ENCODE peak calls at places on chromosomes 4 and X, in nine cellular contexts. One of them, this sample, is unnamed.

GRCh38 chrX:87299563-87300160 is 217.9 kb upstream of the KLHL4 start:
- DNase-seq in neural progenitor cell: peak
- DNase-seq in AG10803: peak
- DNase-seq in GM13977: peak
- DNase-seq in heart right ventricle: no peak
- DNase-seq in breast epithelium: no peak
- DNase-seq in IMR-90: peak
- DNase-seq in WTC11: no peak
- DNase-seq in tibial artery: no peak
- DNase-seq in this sample: peak

GRCh38 chrX:133415276-133416105 is at the start of gene GPC4:
- DNase-seq in neural progenitor cell: peak
- DNase-seq in AG10803: peak
- DNase-seq in GM13977: peak
- DNase-seq in heart right ventricle: peak
- DNase-seq in breast epithelium: no peak
- DNase-seq in IMR-90: no peak
- DNase-seq in WTC11: peak
- DNase-seq in tibial artery: peak
- DNase-seq in this sample: peak

GRCh38 chr4:172892300-172892699 is 276.3 kb upstream of the GALNT7 start:
- DNase-seq in neural progenitor cell: peak
- DNase-seq in AG10803: no peak
- DNase-seq in GM13977: no peak
- DNase-seq in heart right ventricle: no peak
- DNase-seq in breast epithelium: no peak
- DNase-seq in IMR-90: peak
- DNase-seq in WTC11: peak
- DNase-seq in tibial artery: no peak
- DNase-seq in this sample: peak

GRCh38 chr4:145299380-145300076 is 119.1 kb upstream of the OTUD4 start:
- DNase-seq in neural progenitor cell: no peak
- DNase-seq in AG10803: peak
- DNase-seq in GM13977: peak
- DNase-seq in heart right ventricle: no peak
- DNase-seq in breast epithelium: no peak
- DNase-seq in IMR-90: peak
- DNase-seq in WTC11: no peak
- DNase-seq in tibial artery: no peak
- DNase-seq in this sample: peak

GRCh38 chrX:40107291-40108083 is 9.7 kb upstream of the BCOR start:
- DNase-seq in neural progenitor cell: peak
- DNase-seq in AG10803: no peak
- DNase-seq in GM13977: peak
- DNase-seq in heart right ventricle: peak
- DNase-seq in breast epithelium: no peak
- DNase-seq in IMR-90: no peak
- DNase-seq in WTC11: no peak
- DNase-seq in tibial artery: peak
- DNase-seq in this sample: no peak

GRCh38 chr4:111650553-111651183 is 494.6 kb upstream of the FAM241A start:
- DNase-seq in neural progenitor cell: peak
- DNase-seq in AG10803: no peak
- DNase-seq in GM13977: no peak
- DNase-seq in heart right ventricle: no peak
- DNase-seq in breast epithelium: no peak
- DNase-seq in IMR-90: no peak
- DNase-seq in WTC11: no peak
- DNase-seq in tibial artery: no peak
- DNase-seq in this sample: no peak

GRCh38 chrX:28946846-28947245 is 359.6 kb downstream of the IL1RAPL1 start:
- DNase-seq in neural progenitor cell: no peak
- DNase-seq in AG10803: no peak
- DNase-seq in GM13977: no peak
- DNase-seq in heart right ventricle: no peak
- DNase-seq in breast epithelium: no peak
- DNase-seq in IMR-90: peak
- DNase-seq in WTC11: no peak
- DNase-seq in tibial artery: no peak
- DNase-seq in this sample: peak

GRCh38 chrX:130726661-130727060 is 176.3 kb downstream of the ENOX2 start:
- DNase-seq in neural progenitor cell: no peak
- DNase-seq in AG10803: peak
- DNase-seq in GM13977: no peak
- DNase-seq in heart right ventricle: no peak
- DNase-seq in breast epithelium: no peak
- DNase-seq in IMR-90: peak
- DNase-seq in WTC11: no peak
- DNase-seq in tibial artery: no peak
- DNase-seq in this sample: peak

GRCh38 chr4:25377572-25377882 is 464 bp downstream of the ANAPC4 start:
- DNase-seq in neural progenitor cell: no peak
- DNase-seq in AG10803: no peak
- DNase-seq in GM13977: no peak
- DNase-seq in heart right ventricle: no peak
- DNase-seq in breast epithelium: no peak
- DNase-seq in IMR-90: no peak
- DNase-seq in WTC11: no peak
- DNase-seq in tibial artery: no peak
- DNase-seq in this sample: peak

GRCh38 chrX:55120767-55121358 is 32.0 kb downstream of the PAGE2 start:
- DNase-seq in neural progenitor cell: peak
- DNase-seq in AG10803: no peak
- DNase-seq in GM13977: no peak
- DNase-seq in heart right ventricle: no peak
- DNase-seq in breast epithelium: no peak
- DNase-seq in IMR-90: no peak
- DNase-seq in WTC11: no peak
- DNase-seq in tibial artery: no peak
- DNase-seq in this sample: peak

GRCh38 chr4:177100307-177100706 is 209.4 kb upstream of the NEIL3 start:
- DNase-seq in neural progenitor cell: no peak
- DNase-seq in AG10803: no peak
- DNase-seq in GM13977: no peak
- DNase-seq in heart right ventricle: no peak
- DNase-seq in breast epithelium: no peak
- DNase-seq in IMR-90: no peak
- DNase-seq in WTC11: no peak
- DNase-seq in tibial artery: no peak
- DNase-seq in this sample: no peak

GRCh38 chrX:25427873-25428555 is 412.2 kb upstream of the ARX start:
- DNase-seq in neural progenitor cell: peak
- DNase-seq in AG10803: no peak
- DNase-seq in GM13977: no peak
- DNase-seq in heart right ventricle: no peak
- DNase-seq in breast epithelium: no peak
- DNase-seq in IMR-90: no peak
- DNase-seq in WTC11: peak
- DNase-seq in tibial artery: no peak
- DNase-seq in this sample: no peak

GRCh38 chr4:62676962-62677361 is 1476.8 kb downstream of the ADGRL3 start:
- DNase-seq in neural progenitor cell: no peak
- DNase-seq in AG10803: no peak
- DNase-seq in GM13977: no peak
- DNase-seq in heart right ventricle: no peak
- DNase-seq in breast epithelium: no peak
- DNase-seq in IMR-90: no peak
- DNase-seq in WTC11: no peak
- DNase-seq in tibial artery: no peak
- DNase-seq in this sample: no peak

GRCh38 chr4:53777244-53777984 is 186.1 kb upstream of the LNX1 start:
- DNase-seq in neural progenitor cell: no peak
- DNase-seq in AG10803: peak
- DNase-seq in GM13977: no peak
- DNase-seq in heart right ventricle: no peak
- DNase-seq in breast epithelium: no peak
- DNase-seq in IMR-90: peak
- DNase-seq in WTC11: no peak
- DNase-seq in tibial artery: no peak
- DNase-seq in this sample: peak

GRCh38 chr4:16995451-16995850 is 97.0 kb upstream of the LDB2 start:
- DNase-seq in neural progenitor cell: no peak
- DNase-seq in AG10803: peak
- DNase-seq in GM13977: no peak
- DNase-seq in heart right ventricle: no peak
- DNase-seq in breast epithelium: no peak
- DNase-seq in IMR-90: no peak
- DNase-seq in WTC11: no peak
- DNase-seq in tibial artery: no peak
- DNase-seq in this sample: no peak

GRCh38 chr4:27096142-27096824 is 235.6 kb downstream of the STIM2 start:
- DNase-seq in neural progenitor cell: no peak
- DNase-seq in AG10803: no peak
- DNase-seq in GM13977: no peak
- DNase-seq in heart right ventricle: no peak
- DNase-seq in breast epithelium: no peak
- DNase-seq in IMR-90: no peak
- DNase-seq in WTC11: peak
- DNase-seq in tibial artery: no peak
- DNase-seq in this sample: no peak

DNA sequence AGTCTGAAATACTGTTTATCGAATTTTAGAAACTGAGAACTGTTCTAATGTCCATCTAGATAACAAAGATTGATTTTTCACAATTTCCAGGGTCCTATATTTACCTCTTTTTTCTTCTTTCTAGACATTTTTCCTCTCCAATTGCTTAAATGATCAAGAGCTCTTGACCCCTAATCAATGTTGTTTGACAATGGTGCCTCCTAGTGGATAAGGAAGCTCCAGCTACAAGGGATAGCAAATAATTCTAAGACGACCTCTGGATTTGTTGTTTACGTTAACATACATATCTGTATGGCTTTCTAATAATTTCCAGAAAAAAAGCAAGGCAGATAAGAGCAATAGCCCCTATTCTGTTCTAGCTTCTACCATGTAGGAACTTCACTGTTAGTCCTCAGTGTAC is 35.8 kb downstream of the GPR82 start:
- DNase-seq in neural progenitor cell: peak
- DNase-seq in AG10803: peak
- DNase-seq in GM13977: peak
- DNase-seq in heart right ventricle: no peak
- DNase-seq in breast epithelium: no peak
- DNase-seq in IMR-90: peak
- DNase-seq in WTC11: no peak
- DNase-seq in tibial artery: no peak
- DNase-seq in this sample: peak
- TF ChIP-seq CTCF in neural progenitor cell: peak
- TF ChIP-seq CTCF in AG10803: peak
- TF ChIP-seq CTCF in GM13977: peak
- TF ChIP-seq CTCF in heart right ventricle: peak
- TF ChIP-seq CTCF in breast epithelium: peak
- TF ChIP-seq CTCF in IMR-90: peak
- TF ChIP-seq CTCF in WTC11: no peak
- TF ChIP-seq CTCF in tibial artery: peak
- TF ChIP-seq CTCF in this sample: peak

DNA sequence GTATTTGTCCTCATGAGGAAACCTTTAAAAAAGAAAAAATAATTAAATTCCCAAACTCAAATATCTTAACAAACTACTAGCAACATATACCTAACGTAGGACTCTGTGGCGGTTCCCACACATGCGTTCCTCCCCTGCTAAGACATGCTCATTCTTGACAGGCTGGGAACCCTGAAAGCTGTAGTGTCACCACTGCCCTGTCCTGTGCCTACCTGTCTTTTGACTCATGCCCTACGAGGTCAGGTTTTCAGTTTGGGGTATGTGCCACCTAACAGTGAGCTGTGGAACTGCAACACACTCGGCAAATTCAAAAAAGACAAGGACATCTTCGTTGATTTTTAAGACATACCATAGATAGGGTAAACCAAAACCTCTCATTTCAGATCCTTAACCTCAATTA is 17.8 kb downstream of the IDS start:
- DNase-seq in neural progenitor cell: no peak
- DNase-seq in AG10803: no peak
- DNase-seq in GM13977: no peak
- DNase-seq in heart right ventricle: no peak
- DNase-seq in breast epithelium: no peak
- DNase-seq in IMR-90: no peak
- DNase-seq in WTC11: peak
- DNase-seq in tibial artery: no peak
- DNase-seq in this sample: no peak
- TF ChIP-seq CTCF in neural progenitor cell: peak
- TF ChIP-seq CTCF in AG10803: peak
- TF ChIP-seq CTCF in GM13977: peak
- TF ChIP-seq CTCF in heart right ventricle: peak
- TF ChIP-seq CTCF in breast epithelium: no peak
- TF ChIP-seq CTCF in IMR-90: no peak
- TF ChIP-seq CTCF in WTC11: no peak
- TF ChIP-seq CTCF in tibial artery: no peak
- TF ChIP-seq CTCF in this sample: peak

DNA sequence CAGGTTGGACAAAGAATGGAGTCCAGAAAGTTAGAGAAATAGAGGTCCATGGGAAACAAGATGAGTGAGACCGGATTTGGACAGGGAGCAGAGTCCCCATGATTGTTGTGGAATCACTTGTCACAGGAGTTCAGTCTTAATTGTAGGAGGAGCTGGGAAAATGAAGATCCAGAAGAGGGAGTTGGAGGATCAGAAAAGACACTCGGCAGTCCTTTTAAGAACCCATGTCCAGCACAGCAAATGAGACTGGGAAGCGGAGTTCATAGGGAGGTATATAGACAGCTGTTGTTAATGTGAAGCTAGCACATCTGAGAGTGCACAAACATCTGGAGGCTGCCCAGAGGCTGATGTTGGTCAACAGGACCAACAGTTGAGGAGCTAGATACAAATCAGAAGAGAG is 111.4 kb upstream of the RXFP1 start:
- DNase-seq in neural progenitor cell: peak
- DNase-seq in AG10803: peak
- DNase-seq in GM13977: no peak
- DNase-seq in heart right ventricle: no peak
- DNase-seq in breast epithelium: no peak
- DNase-seq in IMR-90: peak
- DNase-seq in WTC11: no peak
- DNase-seq in tibial artery: no peak
- DNase-seq in this sample: peak
- TF ChIP-seq CTCF in neural progenitor cell: peak
- TF ChIP-seq CTCF in AG10803: peak
- TF ChIP-seq CTCF in GM13977: no peak
- TF ChIP-seq CTCF in heart right ventricle: no peak
- TF ChIP-seq CTCF in breast epithelium: no peak
- TF ChIP-seq CTCF in IMR-90: peak
- TF ChIP-seq CTCF in WTC11: no peak
- TF ChIP-seq CTCF in tibial artery: no peak
- TF ChIP-seq CTCF in this sample: no peak

GRCh38 chr4:116055857-116056827 is 942.7 kb upstream of the NDST4 start:
- DNase-seq in neural progenitor cell: peak
- DNase-seq in AG10803: no peak
- DNase-seq in GM13977: peak
- DNase-seq in heart right ventricle: no peak
- DNase-seq in breast epithelium: no peak
- DNase-seq in IMR-90: no peak
- DNase-seq in WTC11: no peak
- DNase-seq in tibial artery: no peak
- DNase-seq in this sample: peak
- TF ChIP-seq CTCF in neural progenitor cell: peak
- TF ChIP-seq CTCF in AG10803: peak
- TF ChIP-seq CTCF in GM13977: no peak
- TF ChIP-seq CTCF in heart right ventricle: peak
- TF ChIP-seq CTCF in breast epithelium: no peak
- TF ChIP-seq CTCF in IMR-90: no peak
- TF ChIP-seq CTCF in WTC11: no peak
- TF ChIP-seq CTCF in tibial artery: no peak
- TF ChIP-seq CTCF in this sample: no peak